ENCODE peak calls at places on chromosomes 12 and 14, in seven cellular contexts. One of them, this sample, is unnamed.

GRCh38 chr12:105852958-105853357 is 285.8 kb downstream of the NUAK1 start:
- DNase-seq in PC-3: no peak
- DNase-seq in astrocyte: no peak
- DNase-seq in endodermal cell: no peak
- DNase-seq in GM23248: no peak
- DNase-seq in mammary epithelial cell: no peak
- DNase-seq in adipocyte: no peak
- DNase-seq in this sample: no peak

GRCh38 chr12:115103884-115104883 is 420.2 kb upstream of the TBX3 start:
- DNase-seq in PC-3: no peak
- DNase-seq in GM23248: no peak
- DNase-seq in endodermal cell: no peak
- DNase-seq in mammary epithelial cell: no peak
- DNase-seq in astrocyte: peak; percentile 82
- DNase-seq in adipocyte: no peak
- DNase-seq in this sample: peak; percentile 75

GRCh38 chr12:114313910-114314309 is 92.0 kb downstream of the TBX5 start:
- DNase-seq in mammary epithelial cell: no peak
- DNase-seq in astrocyte: no peak
- DNase-seq in endodermal cell: no peak
- DNase-seq in adipocyte: no peak
- DNase-seq in GM23248: no peak
- DNase-seq in PC-3: no peak
- DNase-seq in this sample: no peak

GRCh38 chr14:52996493-52996892 is 45.6 kb upstream of the FERMT2 start:
- DNase-seq in endodermal cell: no peak
- DNase-seq in mammary epithelial cell: no peak
- DNase-seq in GM23248: no peak
- DNase-seq in PC-3: no peak
- DNase-seq in adipocyte: no peak
- DNase-seq in astrocyte: no peak
- DNase-seq in this sample: peak; percentile 16

GRCh38 chr12:18054925-18055324 is 35.1 kb downstream of the RERGL start:
- DNase-seq in PC-3: no peak
- DNase-seq in adipocyte: no peak
- DNase-seq in GM23248: no peak
- DNase-seq in endodermal cell: no peak
- DNase-seq in astrocyte: no peak
- DNase-seq in mammary epithelial cell: no peak
- DNase-seq in this sample: no peak

GRCh38 chr12:122921917-122922316 is 26.0 kb upstream of the VPS37B start:
- DNase-seq in astrocyte: no peak
- DNase-seq in adipocyte: no peak
- DNase-seq in PC-3: no peak
- DNase-seq in GM23248: no peak
- DNase-seq in endodermal cell: no peak
- DNase-seq in mammary epithelial cell: no peak
- DNase-seq in this sample: no peak

GRCh38 chr12:75712223-75712622 is 200.8 kb upstream of the KRR1 start:
- DNase-seq in endodermal cell: no peak
- DNase-seq in mammary epithelial cell: peak; percentile 92
- DNase-seq in adipocyte: no peak
- DNase-seq in astrocyte: peak; percentile 57
- DNase-seq in PC-3: peak; percentile 92
- DNase-seq in GM23248: no peak
- DNase-seq in this sample: peak; percentile 66

GRCh38 chr12:117468016-117468415 is 106.6 kb upstream of the NOS1 start:
- DNase-seq in mammary epithelial cell: no peak
- DNase-seq in PC-3: no peak
- DNase-seq in astrocyte: no peak
- DNase-seq in adipocyte: no peak
- DNase-seq in GM23248: no peak
- DNase-seq in endodermal cell: no peak
- DNase-seq in this sample: no peak

GRCh38 chr12:90999946-91000345 is 4.8 kb downstream of the EPYC start:
- DNase-seq in astrocyte: peak; percentile 60
- DNase-seq in PC-3: peak; percentile 82
- DNase-seq in mammary epithelial cell: peak; percentile 28
- DNase-seq in GM23248: no peak
- DNase-seq in endodermal cell: no peak
- DNase-seq in adipocyte: peak; percentile 38
- DNase-seq in this sample: no peak

GRCh38 chr12:75816892-75817291 is 214.7 kb downstream of the PHLDA1 start:
- DNase-seq in astrocyte: peak; percentile 61
- DNase-seq in mammary epithelial cell: peak; percentile 76
- DNase-seq in GM23248: peak; percentile 89
- DNase-seq in adipocyte: peak; percentile 45
- DNase-seq in endodermal cell: no peak
- DNase-seq in PC-3: peak; percentile 92
- DNase-seq in this sample: peak; percentile 70

GRCh38 chr12:131832393-131833231 is 4.4 kb downstream of the MMP17 start:
- DNase-seq in GM23248: peak; percentile 92
- DNase-seq in PC-3: peak; percentile 51
- DNase-seq in adipocyte: peak; percentile 51
- DNase-seq in endodermal cell: peak; percentile 55
- DNase-seq in astrocyte: no peak
- DNase-seq in mammary epithelial cell: peak; percentile 23
- DNase-seq in this sample: peak; percentile 81

GRCh38 chr12:46209914-46210834 is 58.7 kb downstream of the SLC38A1 start:
- DNase-seq in adipocyte: no peak
- DNase-seq in mammary epithelial cell: peak; percentile 96
- DNase-seq in PC-3: peak; percentile 91
- DNase-seq in endodermal cell: peak; percentile 57
- DNase-seq in astrocyte: peak; percentile 25
- DNase-seq in GM23248: no peak
- DNase-seq in this sample: peak; percentile 49

GRCh38 chr12:1643056-1643455 is 14.0 kb downstream of the WNT5B start:
- DNase-seq in adipocyte: no peak
- DNase-seq in GM23248: no peak
- DNase-seq in PC-3: no peak
- DNase-seq in astrocyte: no peak
- DNase-seq in mammary epithelial cell: no peak
- DNase-seq in endodermal cell: no peak
- DNase-seq in this sample: no peak

GRCh38 chr12:106248177-106248848 is 493 bp upstream of the CKAP4 start:
- DNase-seq in adipocyte: peak; percentile 88
- DNase-seq in astrocyte: peak; percentile 63
- DNase-seq in endodermal cell: peak; percentile 86
- DNase-seq in PC-3: peak; percentile 58
- DNase-seq in GM23248: peak; percentile 89
- DNase-seq in mammary epithelial cell: peak; percentile 49
- DNase-seq in this sample: peak; percentile 71

GRCh38 chr12:112992541-112993398 is 14.5 kb downstream of the OAS2 start:
- DNase-seq in endodermal cell: peak; percentile 94
- DNase-seq in GM23248: peak; percentile 67
- DNase-seq in adipocyte: peak; percentile 76
- DNase-seq in PC-3: peak; percentile 87
- DNase-seq in astrocyte: peak; percentile 27
- DNase-seq in mammary epithelial cell: peak; percentile 60
- DNase-seq in this sample: peak; percentile 60

GRCh38 chr12:19856389-19856788 is 417.1 kb downstream of the AEBP2 start:
- DNase-seq in GM23248: peak; percentile 26
- DNase-seq in mammary epithelial cell: no peak
- DNase-seq in astrocyte: peak; percentile 47
- DNase-seq in adipocyte: peak; percentile 43
- DNase-seq in endodermal cell: no peak
- DNase-seq in PC-3: no peak
- DNase-seq in this sample: peak; percentile 27

GRCh38 chr12:115571027-115571426 is 706.5 kb downstream of the MED13L start:
- DNase-seq in PC-3: no peak
- DNase-seq in astrocyte: no peak
- DNase-seq in GM23248: no peak
- DNase-seq in endodermal cell: no peak
- DNase-seq in adipocyte: no peak
- DNase-seq in mammary epithelial cell: no peak
- DNase-seq in this sample: no peak

GRCh38 chr12:45130881-45131281 is 80.0 kb upstream of the DBX2 start:
- DNase-seq in PC-3: peak; percentile 86
- DNase-seq in mammary epithelial cell: peak; percentile 68
- DNase-seq in astrocyte: peak; percentile 59
- DNase-seq in GM23248: peak; percentile 67
- DNase-seq in adipocyte: peak; percentile 76
- DNase-seq in endodermal cell: peak; percentile 92
- DNase-seq in this sample: peak; percentile 71

GRCh38 chr12:98456583-98457573 is 58.5 kb upstream of the TMPO start:
- DNase-seq in astrocyte: peak; percentile 59
- DNase-seq in endodermal cell: peak; percentile 93
- DNase-seq in adipocyte: peak; percentile 78
- DNase-seq in PC-3: no peak
- DNase-seq in mammary epithelial cell: peak; percentile 39
- DNase-seq in GM23248: peak; percentile 86
- DNase-seq in this sample: peak; percentile 72

GRCh38 chr14:63854330-63854729 is 1.5 kb downstream of the SYNE2 start:
- DNase-seq in astrocyte: no peak
- DNase-seq in PC-3: no peak
- DNase-seq in endodermal cell: peak; percentile 44
- DNase-seq in adipocyte: no peak
- DNase-seq in GM23248: no peak
- DNase-seq in mammary epithelial cell: no peak
- DNase-seq in this sample: no peak

GRCh38 chr12:131950182-131950913 is 606 bp downstream of the EP400 start:
- DNase-seq in adipocyte: peak; percentile 70
- DNase-seq in PC-3: no peak
- DNase-seq in astrocyte: no peak
- DNase-seq in mammary epithelial cell: peak; percentile 12
- DNase-seq in GM23248: peak; percentile 61
- DNase-seq in endodermal cell: peak; percentile 73
- DNase-seq in this sample: no peak

GRCh38 chr12:107467716-107468115 is 217.9 kb upstream of the PWP1 start:
- DNase-seq in astrocyte: no peak
- DNase-seq in adipocyte: no peak
- DNase-seq in GM23248: no peak
- DNase-seq in endodermal cell: peak; percentile 64
- DNase-seq in PC-3: no peak
- DNase-seq in mammary epithelial cell: no peak
- DNase-seq in this sample: no peak

GRCh38 chr14:95143813-95144620 is 13.3 kb downstream of the DICER1 start:
- DNase-seq in adipocyte: peak; percentile 63
- DNase-seq in mammary epithelial cell: no peak
- DNase-seq in PC-3: no peak
- DNase-seq in GM23248: peak; percentile 39
- DNase-seq in endodermal cell: no peak
- DNase-seq in astrocyte: no peak
- DNase-seq in this sample: no peak

GRCh38 chr12:28099862-28100261 is 90.4 kb upstream of the CCDC91 start:
- DNase-seq in endodermal cell: no peak
- DNase-seq in astrocyte: no peak
- DNase-seq in mammary epithelial cell: no peak
- DNase-seq in GM23248: no peak
- DNase-seq in adipocyte: no peak
- DNase-seq in PC-3: no peak
- DNase-seq in this sample: no peak

GRCh38 chr14:89444044-89444443 is 27.0 kb upstream of the FOXN3 start:
- DNase-seq in mammary epithelial cell: no peak
- DNase-seq in adipocyte: peak; percentile 27
- DNase-seq in astrocyte: no peak
- DNase-seq in endodermal cell: no peak
- DNase-seq in PC-3: no peak
- DNase-seq in GM23248: no peak
- DNase-seq in this sample: no peak

GRCh38 chr12:109725321-109726105 is 11.9 kb downstream of the FAM222A start:
- DNase-seq in astrocyte: no peak
- DNase-seq in PC-3: no peak
- DNase-seq in adipocyte: no peak
- DNase-seq in GM23248: no peak
- DNase-seq in mammary epithelial cell: no peak
- DNase-seq in endodermal cell: peak; percentile 47
- DNase-seq in this sample: no peak

GRCh38 chr14:59727073-59727661 is 143.4 kb downstream of the RTN1 start:
- DNase-seq in GM23248: no peak
- DNase-seq in astrocyte: no peak
- DNase-seq in PC-3: no peak
- DNase-seq in endodermal cell: no peak
- DNase-seq in adipocyte: no peak
- DNase-seq in mammary epithelial cell: no peak
- DNase-seq in this sample: no peak

GRCh38 chr12:125593269-125593668 is 528.0 kb downstream of the AACS start:
- DNase-seq in PC-3: no peak
- DNase-seq in adipocyte: no peak
- DNase-seq in endodermal cell: no peak
- DNase-seq in astrocyte: no peak
- DNase-seq in mammary epithelial cell: no peak
- DNase-seq in GM23248: no peak
- DNase-seq in this sample: no peak

GRCh38 chr12:52006726-52007157 is at the start of gene TAMALIN:
- DNase-seq in mammary epithelial cell: no peak
- DNase-seq in adipocyte: peak; percentile 83
- DNase-seq in endodermal cell: no peak
- DNase-seq in GM23248: peak; percentile 59
- DNase-seq in PC-3: no peak
- DNase-seq in astrocyte: peak; percentile 26
- DNase-seq in this sample: peak; percentile 53

GRCh38 chr14:68140111-68140741 is 320.6 kb downstream of the RAD51B start:
- DNase-seq in PC-3: peak; percentile 99
- DNase-seq in endodermal cell: peak; percentile 50
- DNase-seq in GM23248: peak; percentile 96
- DNase-seq in astrocyte: peak; percentile 100
- DNase-seq in adipocyte: peak; percentile 89
- DNase-seq in mammary epithelial cell: peak; percentile 99
- DNase-seq in this sample: peak; percentile 96
- H3K4me3 ChIP-seq in PC-3: peak overlapping the region; percentile 29
- H3K4me3 ChIP-seq in endodermal cell: no peak overlapping the region
- H3K4me3 ChIP-seq in GM23248: peak overlapping the region; percentile 10
- H3K4me3 ChIP-seq in astrocyte: no peak overlapping the region
- H3K4me3 ChIP-seq in adipocyte: no peak overlapping the region
- H3K4me3 ChIP-seq in mammary epithelial cell: no peak overlapping the region
- H3K4me3 ChIP-seq in this sample: no peak overlapping the region

GRCh38 chr12:88558341-88558867 is 21.9 kb downstream of the KITLG start:
- DNase-seq in astrocyte: no peak
- DNase-seq in endodermal cell: no peak
- DNase-seq in PC-3: no peak
- DNase-seq in mammary epithelial cell: no peak
- DNase-seq in adipocyte: no peak
- DNase-seq in GM23248: no peak
- DNase-seq in this sample: no peak
- H3K4me1 ChIP-seq in astrocyte: peaks cover 15% of the 10 kb centered on the region
- H3K4me1 ChIP-seq in endodermal cell: no peaks in the 10 kb centered on the region
- H3K4me1 ChIP-seq in PC-3: peaks cover 33% of the 10 kb centered on the region
- H3K4me1 ChIP-seq in mammary epithelial cell: peaks cover 53% of the 10 kb centered on the region
- H3K4me1 ChIP-seq in adipocyte: peaks cover 20% of the 10 kb centered on the region
- H3K4me1 ChIP-seq in GM23248: peaks cover 43% of the 10 kb centered on the region
- H3K4me1 ChIP-seq in this sample: peaks cover 19% of the 10 kb centered on the region

GRCh38 chr14:104869669-104870367 is 4.8 kb downstream of the CEP170B start:
- DNase-seq in adipocyte: no peak
- DNase-seq in astrocyte: no peak
- DNase-seq in PC-3: no peak
- DNase-seq in mammary epithelial cell: no peak
- DNase-seq in GM23248: no peak
- DNase-seq in endodermal cell: no peak
- DNase-seq in this sample: peak; percentile 12
- H3K9ac ChIP-seq in adipocyte: no peak overlapping the region
- H3K9ac ChIP-seq in astrocyte: no peak overlapping the region
- H3K9ac ChIP-seq in PC-3: no peak overlapping the region
- H3K9ac ChIP-seq in mammary epithelial cell: no peak overlapping the region
- H3K9ac ChIP-seq in GM23248: no peak overlapping the region
- H3K9ac ChIP-seq in endodermal cell: no peak overlapping the region
- H3K9ac ChIP-seq in this sample: no peak overlapping the region

GRCh38 chr12:124551268-124552144 is 15.9 kb downstream of the NCOR2 start:
- DNase-seq in PC-3: peak; percentile 23
- DNase-seq in adipocyte: peak; percentile 67
- DNase-seq in GM23248: no peak
- DNase-seq in astrocyte: no peak
- DNase-seq in endodermal cell: peak; percentile 90
- DNase-seq in mammary epithelial cell: no peak
- DNase-seq in this sample: no peak
- H3K4me3 ChIP-seq in PC-3: no peak overlapping the region
- H3K4me3 ChIP-seq in adipocyte: no peak overlapping the region
- H3K4me3 ChIP-seq in GM23248: no peak overlapping the region
- H3K4me3 ChIP-seq in astrocyte: no peak overlapping the region
- H3K4me3 ChIP-seq in endodermal cell: no peak overlapping the region
- H3K4me3 ChIP-seq in mammary epithelial cell: no peak overlapping the region
- H3K4me3 ChIP-seq in this sample: no peak overlapping the region

GRCh38 chr12:4277205-4277543 is 3.6 kb downstream of the CCND2 start:
- DNase-seq in astrocyte: no peak
- DNase-seq in mammary epithelial cell: no peak
- DNase-seq in endodermal cell: no peak
- DNase-seq in PC-3: no peak
- DNase-seq in adipocyte: no peak
- DNase-seq in GM23248: no peak
- DNase-seq in this sample: no peak
- H3K4me1 ChIP-seq in astrocyte: peaks cover 18% of the 10 kb centered on the region
- H3K4me1 ChIP-seq in mammary epithelial cell: peaks cover 39% of the 10 kb centered on the region
- H3K4me1 ChIP-seq in endodermal cell: peaks cover 22% of the 10 kb centered on the region
- H3K4me1 ChIP-seq in PC-3: no peaks in the 10 kb centered on the region
- H3K4me1 ChIP-seq in adipocyte: peaks cover 68% of the 10 kb centered on the region
- H3K4me1 ChIP-seq in GM23248: no peaks in the 10 kb centered on the region
- H3K4me1 ChIP-seq in this sample: peaks cover 2% of the 10 kb centered on the region

This sample was measured in fibroblast of lung.